ENCODE peak calls at places on chromosomes 1 and 21, in seven cellular contexts. Q, T, I, L, Y, K and R are unnamed samples. For H4K20me1, the result is how much of the 10 kb centered on the place peaks cover.

GRCh38 chr1:31672988-31673387 is 28.3 kb upstream of the PEF1 start:
- DNase-seq in K (no peak), T (peak), I (no peak), Y (no peak), L (no peak), Q (no peak), R (no peak)

GRCh38 chr1:39395357-39395831 is 96.0 kb upstream of the BMP8A start:
- DNase-seq in T (no peak), Q (peak), Y (no peak), L (peak), I (peak), K (peak), R (no peak)

GRCh38 chr1:56146449-56146848 is 432.9 kb downstream of the PLPP3 start:
- DNase-seq in I (no peak), K (peak), L (no peak), Y (no peak), Q (peak), T (no peak), R (no peak)

GRCh38 chr1:116951175-116951935 is 41.6 kb downstream of the PTGFRN start:
- DNase-seq in L (no peak), Y (peak), T (no peak), K (peak), Q (peak), I (no peak), R (no peak)

GRCh38 chr1:153483776-153484175 is 23.3 kb upstream of the S100A7 start:
- DNase-seq in K (no peak), Q (no peak), L (no peak), T (peak), Y (peak), I (no peak), R (no peak)

GRCh38 chr1:93979040-93979717 is 69.9 kb upstream of the GCLM start:
- DNase-seq in K (no peak), T (no peak), Q (no peak), I (no peak), L (no peak), Y (no peak), R (no peak)

GRCh38 chr1:188371295-188371806 is 1542.6 kb downstream of the PLA2G4A start:
- DNase-seq in Q (no peak), L (no peak), T (no peak), Y (no peak), I (no peak), K (no peak), R (no peak)

GRCh38 chr1:111672338-111672737 is 52.7 kb downstream of the RAP1A start:
- DNase-seq in T (no peak), I (no peak), K (peak), Y (no peak), L (no peak), Q (no peak), R (no peak)

GRCh38 chr1:204426035-204426436 is 14.4 kb upstream of the PPP1R15B start:
- DNase-seq in L (peak), Y (no peak), T (no peak), I (peak), Q (peak), K (peak), R (no peak)

GRCh38 chr1:150577557-150578277 is 1.7 kb downstream of the MCL1 start:
- DNase-seq in T (peak), Y (no peak), L (no peak), K (peak), I (no peak), Q (peak), R (no peak)

GRCh38 chr21:42858185-42858847 is 21.0 kb downstream of the WDR4 start:
- DNase-seq in K (no peak), T (no peak), Y (no peak), I (no peak), Q (no peak), L (no peak), R (no peak)

GRCh38 chr1:100152271-100152670 is 19.3 kb downstream of the TRMT13 start:
- DNase-seq in L (no peak), Q (no peak), I (no peak), Y (no peak), K (no peak), T (no peak), R (no peak)

GRCh38 chr1:179029293-179029692 is 3.6 kb downstream of the FAM20B start:
- DNase-seq in Y (no peak), K (no peak), I (peak), T (peak), Q (no peak), L (no peak), R (no peak)

GRCh38 chr1:1574721-1575537 is at the start of gene SSU72:
- DNase-seq in L (peak), Q (peak), Y (peak), I (peak), K (peak), T (peak), R (peak)

GRCh38 chr21:41175080-41175479 is 7.1 kb downstream of the BACE2 start:
- DNase-seq in T (no peak), Q (no peak), Y (no peak), I (no peak), L (no peak), K (no peak), R (no peak)

GRCh38 chr1:196651637-196652215 is at the start of gene CFH:
- DNase-seq in K (peak), Y (no peak), Q (peak), T (no peak), L (peak), I (no peak), R (peak)

GRCh38 chr21:35366348-35367085 is 317.4 kb upstream of the RUNX1 start:
- DNase-seq in Y (no peak), L (no peak), T (no peak), I (no peak), K (peak), Q (peak), R (no peak)

GRCh38 chr21:44797775-44798174 is 3.8 kb downstream of the UBE2G2 start:
- DNase-seq in Y (no peak), K (no peak), T (no peak), L (no peak), Q (no peak), I (no peak), R (no peak)
- H4K20me1 ChIP-seq in Y (under half), K (under half), T (under half), L (under half), Q (under half), I (under half), R (half or more)

GRCh38 chr1:16152521-16153087 is 3.3 kb downstream of the EPHA2 start:
- DNase-seq in Q (peak), T (peak), Y (peak), I (peak), K (no peak), L (no peak), R (no peak)

GRCh38 chr1:16153110-16153998 is 2.5 kb downstream of the EPHA2 start:
- DNase-seq in Y (peak), T (no peak), K (no peak), I (no peak), L (no peak), Q (no peak), R (no peak)

GRCh38 chr1:16151200-16151708 is 4.6 kb downstream of the EPHA2 start:
- DNase-seq in I (no peak), Q (peak), L (no peak), K (peak), Y (peak), T (no peak), R (peak)

GRCh38 chr1:16150508-16150907 is 5.4 kb downstream of the EPHA2 start:
- DNase-seq in L (no peak), I (no peak), Q (no peak), K (no peak), Y (no peak), T (no peak), R (no peak)

DNA sequence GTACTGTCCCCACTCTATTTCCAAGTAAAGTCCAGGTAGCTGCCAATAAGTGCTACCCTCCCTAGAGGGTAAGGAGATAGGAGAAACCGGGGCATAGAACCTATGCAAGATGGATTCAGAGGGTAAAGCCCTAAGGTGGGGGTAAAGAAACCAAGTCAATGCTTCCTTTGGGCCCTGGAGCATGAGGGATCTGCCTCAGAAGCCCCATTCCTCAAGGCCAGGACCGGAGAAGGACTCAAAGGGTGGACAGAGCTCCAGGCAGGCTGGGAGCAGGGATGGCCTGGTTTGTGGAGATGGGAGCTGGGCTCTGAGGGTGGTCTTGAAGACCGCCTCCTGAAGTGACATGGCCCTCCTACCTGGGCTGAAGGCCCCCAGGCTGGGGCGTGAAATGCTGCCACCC is 3.9 kb downstream of the EPHA2 start:
- DNase-seq in I (no peak), L (no peak), K (no peak), Y (no peak), T (no peak), Q (no peak), R (no peak)
- H4K20me1 ChIP-seq in I (half or more), L (under half), K (under half), Y (half or more), T (under half), Q (under half), R (under half)

DNA sequence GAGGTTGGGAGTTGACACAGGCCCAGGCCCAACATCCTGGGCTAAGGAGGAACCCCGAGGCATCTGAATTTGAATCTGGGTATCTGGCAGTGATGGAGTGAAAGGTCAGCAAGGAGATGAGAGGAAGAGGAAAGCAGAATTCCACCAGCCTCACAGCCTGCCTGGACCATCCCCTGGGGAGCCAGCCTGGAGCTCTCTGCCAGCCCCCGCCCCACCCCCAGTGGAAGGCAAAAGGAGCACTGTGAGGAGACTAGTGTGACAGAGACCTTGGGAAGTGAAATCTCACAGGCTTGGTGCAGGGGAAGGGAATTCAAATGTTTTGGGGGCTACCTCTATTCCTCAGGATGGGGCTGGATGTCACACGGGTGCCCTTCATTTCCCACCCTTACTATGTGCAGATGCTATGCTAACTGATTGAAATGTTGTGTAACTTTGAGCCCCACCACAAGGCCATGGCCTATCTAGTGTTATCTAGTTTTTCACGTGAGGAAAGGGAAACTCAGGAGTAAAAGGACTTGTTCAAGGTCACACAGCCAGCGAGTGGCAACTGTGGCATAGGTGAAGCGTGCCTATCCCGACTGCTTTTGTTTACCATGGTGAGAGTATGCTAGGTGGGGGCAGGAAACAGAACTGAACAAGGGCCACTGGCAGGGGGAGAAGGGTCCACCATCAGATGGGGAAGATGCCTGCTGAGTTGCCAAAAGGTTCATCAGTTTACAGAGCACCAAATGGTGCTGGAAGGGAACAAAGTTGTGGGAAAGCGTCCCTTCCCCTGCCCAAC is 29.8 kb downstream of the AHDC1 start:
- DNase-seq in T (no peak), L (no peak), Q (no peak), K (no peak), I (peak), Y (no peak), R (no peak)
- H4K20me1 ChIP-seq in T (under half), L (under half), Q (under half), K (under half), I (under half), Y (half or more), R (half or more)

DNA sequence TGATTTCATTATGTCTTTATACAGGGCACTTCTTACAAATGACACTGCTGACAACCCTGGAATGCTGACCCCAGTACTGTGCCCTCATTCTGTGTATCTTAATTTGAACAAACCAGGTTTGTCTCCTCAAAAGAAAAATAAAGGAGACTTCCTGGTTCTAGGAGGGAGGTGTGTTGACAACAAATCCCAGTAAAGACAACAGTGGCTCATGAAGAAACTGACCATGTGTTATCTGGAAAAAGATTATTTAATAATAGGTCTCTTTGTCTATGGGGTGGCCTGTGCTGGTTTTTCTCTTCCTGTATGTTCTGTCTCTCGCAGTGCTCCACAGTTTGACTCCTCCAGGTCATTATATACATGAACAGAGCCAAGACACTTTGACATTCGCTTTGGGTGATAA is 454.6 kb downstream of the LMO4 start:
- DNase-seq in Q (no peak), T (no peak), K (no peak), L (no peak), I (no peak), Y (no peak), R (no peak)
- H4K20me1 ChIP-seq in Q (under half), T (under half), K (under half), L (under half), I (under half), Y (under half), R (under half)

GRCh38 chr1:86914635-86914997 is at the start of gene HS2ST1:
- DNase-seq in T (no peak), K (no peak), L (no peak), Y (no peak), I (no peak), Q (no peak), R (no peak)

GRCh38 chr1:86913399-86913895 is 479 bp downstream of the SELENOF start:
- DNase-seq in L (peak), Y (peak), I (peak), K (peak), T (peak), Q (no peak), R (peak)

GRCh38 chr1:86914998-86915736 is 732 bp downstream of the HS2ST1 start:
- DNase-seq in K (peak), Q (peak), L (peak), I (peak), Y (peak), T (peak), R (peak)

GRCh38 chr1:86912501-86912900 is 1.4 kb downstream of the SELENOF start:
- DNase-seq in L (no peak), T (no peak), K (peak), I (peak), Y (no peak), Q (peak), R (no peak)

GRCh38 chr1:86913896-86914634 is at the start of gene SELENOF:
- DNase-seq in K (peak), L (peak), Q (peak), Y (peak), I (peak), T (peak), R (peak)
- H4K20me1 ChIP-seq in K (under half), L (under half), Q (under half), Y (under half), I (under half), T (under half), R (under half)

GRCh38 chr21:39979321-39979720 is 112.1 kb downstream of the PCP4 start:
- DNase-seq in T (no peak), Q (no peak), L (no peak), K (no peak), Y (no peak), I (no peak), R (no peak)
- H4K20me1 ChIP-seq in T (under half), Q (under half), L (under half), K (under half), Y (under half), I (under half), R (under half)

GRCh38 chr1:51253691-51254090 is 17.6 kb downstream of the RNF11 start:
- DNase-seq in Y (no peak), L (no peak), T (no peak), Q (peak), I (no peak), K (peak), R (no peak)

GRCh38 chr1:51247499-51247898 is 11.4 kb downstream of the RNF11 start:
- DNase-seq in K (no peak), Q (no peak), Y (no peak), T (no peak), L (no peak), I (no peak), R (no peak)

GRCh38 chr1:51247022-51247421 is 10.9 kb downstream of the RNF11 start:
- DNase-seq in K (no peak), Y (no peak), L (no peak), T (no peak), I (no peak), Q (no peak), R (no peak)

GRCh38 chr1:51252366-51252765 is 16.3 kb downstream of the RNF11 start:
- DNase-seq in Y (no peak), K (no peak), L (no peak), I (no peak), T (no peak), Q (no peak), R (no peak)

DNA sequence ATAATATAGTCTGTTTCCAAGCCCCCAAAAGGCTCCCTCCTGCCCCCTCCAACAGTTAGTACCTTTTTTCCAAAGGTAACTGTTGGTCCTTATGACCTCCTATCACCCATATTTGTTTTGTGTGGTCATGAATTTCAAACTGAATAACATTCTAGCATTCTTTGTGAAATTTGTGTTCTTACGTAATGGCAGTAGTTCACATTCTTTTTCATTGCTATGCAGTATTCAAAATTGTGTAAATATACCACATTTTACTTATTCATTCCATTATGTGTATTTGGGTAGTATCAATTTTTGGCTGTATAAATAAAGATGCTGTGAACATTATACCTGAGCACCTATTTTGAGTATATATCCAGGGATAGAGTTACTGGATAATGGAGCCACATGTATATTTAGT is 13.4 kb downstream of the RNF11 start:
- DNase-seq in Y (no peak), L (no peak), T (no peak), K (no peak), I (peak), Q (no peak), R (no peak)
- H4K20me1 ChIP-seq in Y (half or more), L (under half), T (under half), K (under half), I (under half), Q (under half), R (under half)

GRCh38 chr21:37082375-37082774 is 9.3 kb downstream of the TTC3 start:
- DNase-seq in L (no peak), I (no peak), Y (no peak), Q (no peak), T (no peak), K (no peak), R (no peak)

GRCh38 chr21:37087188-37087587 is 14.1 kb downstream of the TTC3 start:
- DNase-seq in I (no peak), Y (peak), K (peak), T (peak), Q (peak), L (peak), R (no peak)

GRCh38 chr21:37085726-37086125 is 12.7 kb downstream of the TTC3 start:
- DNase-seq in T (no peak), K (no peak), Y (no peak), Q (no peak), L (no peak), I (no peak), R (no peak)

GRCh38 chr21:37079211-37079824 is 6.3 kb downstream of the TTC3 start:
- DNase-seq in L (no peak), K (peak), I (peak), Y (no peak), T (peak), Q (no peak), R (no peak)

DNA sequence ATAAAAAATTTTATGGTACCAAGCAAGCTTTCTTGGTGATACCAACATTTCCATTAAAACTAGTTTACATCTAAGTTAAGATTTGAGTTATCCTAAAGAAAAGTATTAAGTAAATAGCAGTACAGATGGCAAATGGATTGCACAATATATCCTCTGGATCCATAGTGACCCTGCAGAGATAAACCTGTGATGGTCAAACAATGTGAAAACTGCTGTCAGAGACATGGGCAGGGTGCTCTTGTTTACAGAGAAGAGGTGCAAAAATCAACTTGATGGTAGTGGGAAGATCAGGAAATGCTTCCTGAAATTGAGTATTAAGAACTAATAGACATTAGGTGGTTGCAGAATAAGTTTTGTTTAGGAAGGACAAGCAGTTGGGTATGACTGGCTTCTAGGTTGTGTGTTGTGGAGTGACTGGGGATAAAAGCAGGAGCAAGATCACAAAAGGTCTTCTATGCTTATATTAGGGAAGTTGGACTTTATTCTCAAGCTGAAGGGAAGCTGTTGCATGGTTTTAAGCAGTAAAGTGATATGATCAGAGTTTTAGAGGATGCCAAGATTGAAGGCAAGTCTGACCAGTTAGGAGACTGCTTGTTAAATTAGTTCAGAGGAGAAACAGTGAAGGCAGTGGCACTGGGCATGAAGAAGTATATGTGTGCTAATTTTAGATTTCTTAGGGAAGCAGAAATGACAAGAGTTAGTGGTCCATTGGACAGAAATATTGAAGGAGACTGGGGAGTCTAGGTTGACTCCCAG is 10.0 kb downstream of the TTC3 start:
- DNase-seq in L (no peak), K (no peak), Y (no peak), T (no peak), I (peak), Q (no peak), R (no peak)
- H4K20me1 ChIP-seq in L (under half), K (under half), Y (under half), T (under half), I (half or more), Q (under half), R (under half)

DNA sequence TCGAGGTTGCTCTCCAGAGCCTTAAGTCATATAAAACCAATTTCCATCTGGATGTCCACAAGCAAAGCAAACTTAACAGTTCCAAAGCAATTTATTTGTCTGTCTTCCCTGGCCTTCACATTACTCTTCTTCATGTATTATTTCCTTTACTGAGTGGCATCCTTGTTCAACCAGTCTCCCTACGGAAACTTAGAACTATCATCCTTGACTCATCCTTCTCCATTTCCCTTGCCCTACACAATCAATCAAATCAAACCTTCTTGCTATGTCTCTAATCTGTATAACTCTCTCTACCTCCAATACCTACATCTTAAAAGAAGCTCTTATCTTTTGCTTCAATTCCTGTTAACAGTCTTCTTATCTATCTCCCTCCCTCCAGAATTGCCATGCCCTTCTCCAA is 25.4 kb downstream of the EGLN1 start:
- DNase-seq in K (no peak), Y (no peak), Q (no peak), L (peak), I (no peak), T (no peak), R (no peak)
- H4K20me1 ChIP-seq in K (under half), Y (under half), Q (under half), L (under half), I (half or more), T (under half), R (under half)